ENCODE peak calls at places on chromosomes 11 and 22, in seven cellular contexts. Q is effector memory CD4-positive, alpha-beta T cell; D is HCT116; M is IMR-90; V is CD4-positive, alpha-beta memory T cell; F is right lobe of liver; C is lower lobe of right lung. N is an unnamed sample. For H3K4me1, the result is how much of the 10 kb centered on the place peaks cover.

GRCh38 chr11:2803186-2804057 is 82.2 kb downstream of the CDKN1C start:
- DNase-seq in Q (no peak), D (no peak), M (no peak), V (no peak), F (peak), C (peak), N (peak)

GRCh38 chr11:74018331-74019005 is 9.6 kb upstream of the UCP3 start:
- DNase-seq in Q (no peak), D (no peak), M (peak), V (no peak), F (peak), C (peak), N (peak)

GRCh38 chr11:86888164-86888977 is 66.8 kb downstream of the FZD4 start:
- DNase-seq in Q (no peak), D (no peak), M (peak), V (no peak), F (no peak), C (no peak), N (no peak)

GRCh38 chr11:83600656-83601055 is 314.5 kb upstream of the CCDC90B start:
- DNase-seq in Q (no peak), D (no peak), M (no peak), V (no peak), F (no peak), C (no peak), N (no peak)

GRCh38 chr11:13473013-13473722 is 10.1 kb upstream of the BTBD10 start:
- DNase-seq in Q (no peak), D (no peak), M (no peak), V (no peak), F (no peak), C (no peak), N (no peak)

GRCh38 chr11:96155627-96156378 is 187.2 kb downstream of the MAML2 start:
- DNase-seq in Q (no peak), D (peak), M (peak), V (no peak), F (peak), C (peak), N (peak)

GRCh38 chr11:108873305-108873704 is 208.4 kb downstream of the DDX10 start:
- DNase-seq in Q (no peak), D (no peak), M (peak), V (no peak), F (no peak), C (no peak), N (no peak)

GRCh38 chr22:39669432-39669831 is 98.9 kb downstream of the CACNA1I start:
- DNase-seq in Q (no peak), D (no peak), M (no peak), V (no peak), F (no peak), C (no peak), N (no peak)

GRCh38 chr11:61560751-61561150 is 20.1 kb downstream of the SYT7 start:
- DNase-seq in Q (no peak), D (no peak), M (no peak), V (no peak), F (no peak), C (no peak), N (no peak)

GRCh38 chr11:1234054-1234720 is 11.3 kb downstream of the MUC5B start:
- DNase-seq in Q (no peak), D (no peak), M (no peak), V (no peak), F (peak), C (peak), N (peak)

GRCh38 chr11:1570896-1571759 is 943 bp downstream of the DUSP8 start:
- DNase-seq in Q (no peak), D (no peak), M (no peak), V (no peak), F (peak), C (no peak), N (peak)

GRCh38 chr11:74730601-74731260 is 495 bp downstream of the CHRDL2 start:
- DNase-seq in Q (no peak), D (no peak), M (no peak), V (no peak), F (no peak), C (no peak), N (no peak)

GRCh38 chr11:102521121-102521520 is 9.4 kb downstream of the MMP7 start:
- DNase-seq in Q (no peak), D (no peak), M (no peak), V (no peak), F (no peak), C (no peak), N (no peak)

GRCh38 chr11:20739004-20739612 is 69.7 kb downstream of the NELL1 start:
- DNase-seq in Q (no peak), D (no peak), M (no peak), V (no peak), F (no peak), C (no peak), N (no peak)

GRCh38 chr11:77842451-77843121 is 21.6 kb downstream of the AAMDC start:
- DNase-seq in Q (no peak), D (no peak), M (peak), V (no peak), F (no peak), C (no peak), N (no peak)

GRCh38 chr11:126636911-126637799 is 281.7 kb downstream of the ST3GAL4 start:
- DNase-seq in Q (no peak), D (no peak), M (peak), V (no peak), F (no peak), C (no peak), N (no peak)

GRCh38 chr11:111035746-111036145 is 209.8 kb upstream of the POU2AF2 start:
- DNase-seq in Q (no peak), D (no peak), M (no peak), V (no peak), F (no peak), C (no peak), N (no peak)

GRCh38 chr11:111745719-111746504 is 20.3 kb downstream of the PPP2R1B start:
- DNase-seq in Q (no peak), D (no peak), M (peak), V (no peak), F (no peak), C (no peak), N (no peak)

GRCh38 chr22:43320943-43321900 is 21.9 kb downstream of the SCUBE1 start:
- DNase-seq in Q (no peak), D (no peak), M (no peak), V (no peak), F (no peak), C (no peak), N (no peak)

GRCh38 chr11:11998091-11998781 is 10.2 kb downstream of the DKK3 start:
- DNase-seq in Q (no peak), D (no peak), M (peak), V (no peak), F (no peak), C (no peak), N (no peak)

DNA sequence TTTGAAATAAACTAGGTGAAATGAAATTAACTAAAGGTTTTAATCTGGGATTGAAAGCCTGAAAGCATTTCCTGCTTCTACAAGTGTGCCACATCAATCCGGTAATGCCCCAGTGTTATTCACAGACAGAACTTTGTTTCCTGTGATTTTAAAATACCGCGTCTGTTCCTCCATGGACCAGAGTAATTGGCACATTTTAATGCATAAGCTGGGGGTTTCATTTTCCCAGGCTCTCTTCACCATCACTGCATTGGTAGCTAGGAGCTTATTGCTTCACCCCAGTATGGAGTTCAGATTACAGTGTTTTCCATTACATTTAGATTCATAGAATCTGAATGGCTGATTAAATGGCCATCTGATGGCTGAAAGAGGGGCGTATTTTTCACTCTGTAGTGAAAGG is 25.7 kb upstream of the CRTAM start:
- DNase-seq in Q (no peak), D (no peak), M (no peak), V (no peak), F (no peak), C (no peak), N (no peak)
- H3K4me3 ChIP-seq in Q (no peak), D (no peak), M (no peak), V (no peak), F (no peak), C (no peak), N (no peak)

GRCh38 chr11:115950660-115951059 is 446.4 kb upstream of the CADM1 start:
- DNase-seq in Q (no peak), D (no peak), M (no peak), V (no peak), F (no peak), C (no peak), N (no peak)
- H3K4me1 ChIP-seq in Q (under half), D (under half), M (under half), V (under half), F (under half), C (under half), N (under half)

GRCh38 chr11:124474079-124474478 is 28.6 kb upstream of the OR8B8 start:
- DNase-seq in Q (no peak), D (no peak), M (no peak), V (no peak), F (no peak), C (no peak), N (no peak)

GRCh38 chr11:124473476-124473875 is 28.0 kb upstream of the OR8B8 start:
- DNase-seq in Q (no peak), D (no peak), M (no peak), V (no peak), F (no peak), C (no peak), N (no peak)

GRCh38 chr11:124474779-124475178 is 29.3 kb upstream of the OR8B8 start:
- DNase-seq in Q (no peak), D (no peak), M (no peak), V (no peak), F (no peak), C (no peak), N (no peak)

GRCh38 chr11:124467376-124468061 is 22.0 kb upstream of the OR8B8 start:
- DNase-seq in Q (no peak), D (no peak), M (peak), V (no peak), F (no peak), C (no peak), N (no peak)

GRCh38 chr11:124470516-124471231 is 25.2 kb upstream of the OR8B8 start:
- DNase-seq in Q (no peak), D (no peak), M (no peak), V (no peak), F (no peak), C (no peak), N (no peak)
- H3K27ac ChIP-seq in Q (no peak), D (no peak), M (no peak), V (no peak), F (no peak), C (no peak), N (no peak)

DNA sequence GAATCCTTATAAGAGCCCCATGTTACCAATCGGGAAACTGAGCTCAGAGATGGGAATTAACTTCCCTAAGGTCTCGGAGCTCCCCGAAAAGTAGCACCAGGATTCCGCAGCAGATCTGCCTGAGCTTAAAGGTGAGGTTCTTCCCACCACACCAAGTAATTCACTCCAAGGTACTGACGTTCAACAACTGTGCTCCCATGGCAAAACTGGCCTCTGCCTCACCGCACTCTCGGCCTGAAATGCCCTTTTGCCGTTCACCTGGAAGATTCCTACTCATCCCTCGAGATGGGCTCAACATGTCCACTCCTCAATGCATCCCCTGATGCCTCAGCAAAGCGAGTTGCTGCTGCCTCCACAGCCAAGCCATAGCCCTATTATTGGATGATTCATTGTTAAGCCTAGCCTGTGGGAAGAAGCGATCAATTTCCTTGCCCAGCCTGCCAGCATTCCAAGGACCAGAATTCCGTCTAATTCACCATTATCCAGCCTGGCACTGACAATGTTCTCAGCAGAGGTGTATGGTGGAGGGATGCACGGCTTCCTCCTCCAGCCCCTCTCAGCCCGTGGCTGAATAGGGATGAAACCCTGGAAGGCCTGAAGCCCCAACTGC is 4.2 kb downstream of the PLAAT3 start:
- DNase-seq in Q (no peak), D (no peak), M (no peak), V (no peak), F (no peak), C (no peak), N (no peak)
- H3K4me3 ChIP-seq in Q (no peak), D (no peak), M (no peak), V (no peak), F (peak), C (no peak), N (peak)

GRCh38 chr22:37807410-37808293 is at the start of gene GCAT:
- DNase-seq in Q (peak), D (peak), M (peak), V (peak), F (peak), C (peak), N (peak)

GRCh38 chr22:37805878-37806277 is 1.9 kb upstream of the GCAT start:
- DNase-seq in Q (no peak), D (no peak), M (no peak), V (no peak), F (no peak), C (no peak), N (no peak)

GRCh38 chr22:37808294-37808657 is 542 bp downstream of the GCAT start:
- DNase-seq in Q (no peak), D (no peak), M (peak), V (no peak), F (no peak), C (no peak), N (no peak)

GRCh38 chr22:37804886-37805857 is 2.6 kb upstream of the GCAT start:
- DNase-seq in Q (peak), D (peak), M (peak), V (peak), F (peak), C (peak), N (peak)

DNA sequence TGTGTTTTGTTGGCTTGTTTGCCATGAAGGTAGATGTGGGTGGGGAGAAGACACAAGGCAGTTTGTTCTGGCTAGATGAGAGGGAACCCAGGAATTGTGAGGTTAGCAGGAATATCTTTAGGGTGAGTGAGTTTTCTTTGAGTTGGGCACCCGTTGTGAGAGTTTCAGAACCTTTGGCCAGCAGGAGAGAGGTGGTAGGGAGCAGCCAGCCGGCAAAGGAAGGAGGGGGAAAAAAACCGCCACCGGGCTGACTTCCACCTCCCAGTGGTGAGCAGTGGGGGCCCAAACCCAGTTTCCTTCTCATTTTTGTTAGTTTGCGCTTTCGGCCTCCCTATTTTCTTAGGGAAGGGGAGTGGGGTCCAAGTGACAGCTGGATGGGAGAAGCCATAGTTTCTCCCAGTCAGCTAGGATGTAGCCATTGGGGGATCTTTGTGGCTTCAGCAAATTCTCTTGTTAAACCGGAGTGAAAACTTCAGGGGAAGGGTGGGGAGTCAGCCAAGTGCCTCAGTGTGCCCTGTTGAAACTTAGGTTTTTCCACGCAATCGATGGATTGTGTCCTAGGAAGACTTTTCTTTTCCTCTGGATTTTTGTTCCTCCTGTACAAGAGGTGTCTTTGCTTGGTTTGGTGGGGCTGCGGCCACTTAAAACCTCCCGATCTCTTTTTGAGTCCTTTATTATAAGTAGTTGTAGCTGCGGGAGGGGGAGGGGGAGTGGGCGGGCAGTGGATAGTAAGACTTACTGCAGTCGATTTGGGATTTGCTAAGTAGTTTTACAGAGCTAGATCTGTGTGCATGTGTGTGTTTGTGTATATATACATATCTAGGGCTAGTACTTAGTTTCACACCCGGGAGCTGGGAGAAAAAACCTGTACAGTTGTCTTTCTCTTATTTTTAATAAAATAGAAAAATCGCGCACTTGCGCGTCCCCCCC is 1.1 kb upstream of the GCAT start:
- DNase-seq in Q (no peak), D (no peak), M (peak), V (no peak), F (peak), C (peak), N (no peak)
- H3K4me1 ChIP-seq in Q (under half), D (half or more), M (under half), V (half or more), F (under half), C (half or more), N (under half)

DNA sequence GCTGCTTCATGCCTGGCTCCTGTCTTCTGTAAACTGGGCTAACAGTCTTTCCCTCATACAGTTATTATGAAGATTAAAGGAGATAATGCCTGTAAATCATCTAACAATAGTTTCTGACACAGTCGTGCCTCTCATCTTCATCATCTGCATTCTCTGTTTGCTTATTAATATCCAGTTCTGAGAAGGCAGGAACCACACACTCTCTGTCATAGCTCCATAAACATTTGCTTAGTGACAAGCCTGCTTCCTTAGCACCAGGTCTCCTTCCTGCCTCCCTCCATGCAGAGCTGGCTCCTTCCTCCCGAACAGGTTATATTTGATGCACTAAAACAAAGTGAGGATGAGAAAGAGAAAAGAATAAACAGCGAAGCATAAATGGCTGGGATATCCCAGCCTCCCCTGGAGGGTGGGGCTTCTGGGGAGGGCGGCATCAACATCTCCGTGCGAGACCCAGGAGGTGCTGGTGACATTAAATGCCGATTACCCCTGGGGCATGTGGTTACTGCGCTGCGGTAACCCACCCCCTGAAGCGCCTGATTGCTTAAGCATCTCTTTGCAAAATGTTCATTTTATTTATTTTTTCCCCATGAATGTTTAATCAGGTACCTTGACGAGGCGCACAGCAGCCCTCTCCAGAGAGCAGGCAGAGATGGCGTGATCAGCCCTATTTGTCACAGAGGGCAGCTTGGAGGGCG is 404.9 kb downstream of the NXPE2 start:
- DNase-seq in Q (no peak), D (no peak), M (no peak), V (no peak), F (no peak), C (no peak), N (no peak)
- H3K27ac ChIP-seq in Q (no peak), D (no peak), M (no peak), V (no peak), F (no peak), C (no peak), N (no peak)

GRCh38 chr11:72792437-72793021 is 1.3 kb downstream of the STARD10 start:
- DNase-seq in Q (no peak), D (no peak), M (no peak), V (no peak), F (no peak), C (no peak), N (no peak)
- H3K4me3 ChIP-seq in Q (no peak), D (no peak), M (no peak), V (no peak), F (no peak), C (no peak), N (no peak)

DNA sequence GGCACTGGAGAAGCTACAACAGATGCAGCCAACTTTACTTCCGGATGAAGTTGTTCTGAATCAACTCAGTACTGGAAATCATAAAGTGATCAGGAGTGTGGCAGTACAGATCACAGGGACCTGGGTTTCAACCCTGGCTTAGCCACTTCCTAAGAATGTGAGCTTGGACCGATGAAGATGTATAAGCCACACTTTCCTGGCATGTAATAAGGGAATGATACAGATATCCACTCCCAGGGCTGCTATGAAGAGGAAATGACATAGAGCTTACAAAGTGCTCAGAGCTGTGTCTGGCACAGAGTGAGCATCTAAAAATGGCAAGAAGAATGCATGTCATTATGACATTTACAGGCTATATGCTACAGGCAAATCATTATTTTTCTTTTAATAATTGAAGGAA is 378.7 kb downstream of the NTM start:
- DNase-seq in Q (no peak), D (no peak), M (peak), V (no peak), F (no peak), C (no peak), N (no peak)
- H3K4me1 ChIP-seq in Q (under half), D (under half), M (under half), V (under half), F (under half), C (under half), N (under half)